ENCODE peak calls at places on chromosomes 6 and 20, in nine cellular contexts. Z is GM06990, B is breast epithelium, P is uterus, J is endothelial cell of umbilical vein, T is adrenal gland, F is mesendoderm, D is keratinocyte, H is GM23248. A is an unnamed sample.

GRCh38 chr20:57260065-57260958 is 6.1 kb downstream of the BMP7 start:
- DNase-seq in Z (no peak), B (no peak), P (no peak), J (no peak), T (peak; percentile 54), F (no peak), D (no peak), H (no peak), A (no peak)

GRCh38 chr6:41470341-41471063 is 75.7 kb upstream of the FOXP4 start:
- DNase-seq in Z (no peak), B (peak; percentile 31), P (peak; percentile 69), J (no peak), T (no peak), F (peak; percentile 81), D (no peak), H (peak; percentile 24), A (peak; percentile 32)

GRCh38 chr6:124742971-124743370 is 219.3 kb upstream of the RNF217 start:
- DNase-seq in Z (no peak), B (no peak), P (no peak), J (no peak), T (no peak), F (no peak), D (no peak), H (no peak), A (no peak)

GRCh38 chr20:62220666-62221568 is 839 bp upstream of the HRH3 start:
- DNase-seq in Z (no peak), B (no peak), P (no peak), J (no peak), T (no peak), F (peak; percentile 27), D (no peak), H (no peak), A (peak; percentile 25)

GRCh38 chr20:36645998-36646397 is at the start of gene SLA2:
- DNase-seq in Z (peak; percentile 33), B (no peak), P (no peak), J (no peak), T (no peak), F (no peak), D (no peak), H (no peak), A (no peak)

GRCh38 chr20:36538026-36538764 is 3.1 kb upstream of the MYL9 start:
- DNase-seq in Z (no peak), B (no peak), P (no peak), J (peak; percentile 86), T (no peak), F (no peak), D (no peak), H (no peak), A (no peak)

GRCh38 chr6:22081709-22082108 is 215.1 kb downstream of the PRL start:
- DNase-seq in Z (peak; percentile 46), B (no peak), P (no peak), J (no peak), T (no peak), F (no peak), D (no peak), H (no peak), A (no peak)

GRCh38 chr6:100719883-100720682 is 161.0 kb downstream of the ASCC3 start:
- DNase-seq in Z (no peak), B (no peak), P (no peak), J (peak; percentile 76), T (no peak), F (peak; percentile 27), D (no peak), H (peak; percentile 48), A (no peak)

GRCh38 chr20:30606990-30607389 is 650.5 kb upstream of the DEFB115 start:
- DNase-seq in Z (no peak), B (no peak), P (no peak), J (no peak), T (no peak), F (no peak), D (no peak), H (no peak), A (no peak)

GRCh38 chr6:75353644-75354043 is 69.1 kb upstream of the TMEM30A start:
- DNase-seq in Z (no peak), B (no peak), P (no peak), J (no peak), T (no peak), F (no peak), D (no peak), H (no peak), A (no peak)

GRCh38 chr6:35341557-35341956 is 801 bp upstream of the PPARD start:
- DNase-seq in Z (no peak), B (no peak), P (no peak), J (no peak), T (peak; percentile 51), F (peak; percentile 59), D (no peak), H (no peak), A (no peak)

GRCh38 chr20:53216478-53216855 is 244.3 kb downstream of the TSHZ2 start:
- DNase-seq in Z (no peak), B (no peak), P (no peak), J (no peak), T (no peak), F (no peak), D (no peak), H (no peak), A (no peak)

GRCh38 chr6:36364669-36365479 is 22.6 kb downstream of the ETV7 start:
- DNase-seq in Z (peak; percentile 71), B (no peak), P (no peak), J (peak; percentile 58), T (no peak), F (no peak), D (no peak), H (no peak), A (peak; percentile 45)

GRCh38 chr6:38483526-38483925 is 156.2 kb downstream of the BTBD9 start:
- DNase-seq in Z (peak; percentile 25), B (no peak), P (no peak), J (no peak), T (no peak), F (no peak), D (no peak), H (no peak), A (no peak)

DNA sequence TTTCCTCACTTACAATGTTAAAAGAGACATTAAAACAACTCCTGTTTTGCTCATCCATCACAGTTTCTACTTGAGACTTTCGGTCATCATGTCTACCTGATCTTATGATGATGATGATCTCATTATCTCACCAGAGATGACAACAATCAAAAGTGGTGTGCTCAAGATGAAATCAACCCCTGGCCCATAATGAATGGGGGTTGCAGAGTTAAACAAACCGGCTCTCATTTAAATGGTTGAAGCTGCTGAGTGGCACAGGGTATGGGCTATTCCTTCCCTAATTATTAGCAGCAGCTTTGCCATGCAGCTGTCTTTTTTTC is 58.1 kb downstream of the GJA10 start:
- DNase-seq in Z (no peak), B (no peak), P (no peak), J (no peak), T (no peak), F (no peak), D (no peak), H (no peak), A (no peak)
- H3K36me3 ChIP-seq in Z (no peaks in the 10 kb centered on the region), B (no peaks in the 10 kb centered on the region), P (no peaks in the 10 kb centered on the region), J (no peaks in the 10 kb centered on the region), T (no peaks in the 10 kb centered on the region), F (no peaks in the 10 kb centered on the region), D (no peaks in the 10 kb centered on the region), H (no peaks in the 10 kb centered on the region), A (no peaks in the 10 kb centered on the region)

DNA sequence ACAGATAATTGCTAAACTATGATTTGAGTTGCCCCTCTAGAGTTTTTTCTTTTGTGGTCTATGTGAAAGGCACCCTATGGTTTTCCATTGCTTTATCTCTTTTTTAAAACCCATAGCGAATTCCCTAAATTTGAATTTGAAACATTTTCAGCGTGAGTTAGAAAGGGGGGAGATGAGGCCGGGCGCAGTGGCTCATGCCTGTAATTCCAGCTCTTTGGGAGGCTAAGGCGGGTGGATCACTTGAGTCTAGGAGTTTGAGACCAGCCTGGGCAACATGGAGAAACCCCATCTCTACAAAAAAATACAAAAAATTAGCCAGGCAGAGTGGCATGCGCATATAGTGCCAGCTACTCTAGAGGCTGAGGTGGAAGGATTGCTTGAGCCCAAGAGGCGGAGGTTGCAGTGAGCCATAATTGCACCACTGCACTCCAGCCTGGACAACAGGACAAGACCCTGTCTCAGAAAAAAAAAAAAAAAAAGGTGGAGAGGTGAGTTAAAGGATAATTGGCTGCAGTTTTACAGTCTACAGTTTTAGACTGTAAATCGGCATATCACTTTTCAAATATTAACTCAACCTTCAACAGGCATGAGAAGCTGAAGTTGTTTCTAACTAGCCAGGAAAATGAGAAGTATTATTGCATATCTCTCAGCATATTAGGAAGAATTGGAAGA is 46.3 kb downstream of the SHLD1 start:
- DNase-seq in Z (no peak), B (no peak), P (no peak), J (no peak), T (peak; percentile 33), F (no peak), D (no peak), H (no peak), A (no peak)
- H3K36me3 ChIP-seq in Z (no peaks in the 10 kb centered on the region), B (no peaks in the 10 kb centered on the region), P (no peaks in the 10 kb centered on the region), J (no peaks in the 10 kb centered on the region), T (no peaks in the 10 kb centered on the region), F (no peaks in the 10 kb centered on the region), D (no peaks in the 10 kb centered on the region), H (no peaks in the 10 kb centered on the region), A (no peaks in the 10 kb centered on the region)

GRCh38 chr20:23368316-23369110 is 6.5 kb downstream of the GZF1 start:
- DNase-seq in Z (no peak), B (no peak), P (no peak), J (no peak), T (no peak), F (no peak), D (no peak), H (peak; percentile 59), A (no peak)

GRCh38 chr20:23367770-23368169 is 5.8 kb downstream of the GZF1 start:
- DNase-seq in Z (no peak), B (no peak), P (no peak), J (no peak), T (no peak), F (no peak), D (peak; percentile 49), H (peak; percentile 55), A (no peak)

GRCh38 chr20:23370274-23370673 is 8.3 kb downstream of the GZF1 start:
- DNase-seq in Z (no peak), B (no peak), P (no peak), J (no peak), T (no peak), F (no peak), D (no peak), H (no peak), A (no peak)

GRCh38 chr20:23370873-23371272 is 8.9 kb downstream of the GZF1 start:
- DNase-seq in Z (no peak), B (no peak), P (no peak), J (no peak), T (no peak), F (no peak), D (no peak), H (no peak), A (no peak)

DNA sequence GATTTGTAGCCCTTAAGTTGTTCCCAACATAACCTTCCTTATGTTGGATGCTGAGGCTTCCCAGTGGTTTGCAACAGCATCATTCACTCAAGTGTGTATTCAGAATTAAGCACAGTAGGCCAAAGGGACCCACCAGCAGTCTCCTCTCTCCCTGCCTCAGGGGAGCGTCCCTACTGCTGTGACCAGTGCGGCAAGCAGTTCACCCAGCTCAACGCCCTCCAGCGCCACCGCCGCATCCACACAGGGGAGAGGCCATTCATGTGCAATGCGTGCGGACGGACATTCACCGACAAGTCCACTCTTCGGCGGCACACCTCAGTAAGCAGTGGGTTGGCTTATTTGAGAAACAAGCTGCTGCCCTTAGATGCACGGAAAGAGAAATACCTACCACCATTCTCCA is 7.4 kb downstream of the GZF1 start:
- DNase-seq in Z (no peak), B (no peak), P (no peak), J (no peak), T (no peak), F (no peak), D (no peak), H (no peak), A (no peak)
- H3K36me3 ChIP-seq in Z (peaks cover 24% of the 10 kb centered on the region), B (no peaks in the 10 kb centered on the region), P (no peaks in the 10 kb centered on the region), J (peaks cover 48% of the 10 kb centered on the region), T (no peaks in the 10 kb centered on the region), F (peaks cover 8% of the 10 kb centered on the region), D (peaks cover 29% of the 10 kb centered on the region), H (peaks cover 23% of the 10 kb centered on the region), A (no peaks in the 10 kb centered on the region)

GRCh38 chr6:149385998-149386646 is 13.9 kb upstream of the SUMO4 start:
- DNase-seq in Z (no peak), B (no peak), P (no peak), J (no peak), T (no peak), F (no peak), D (no peak), H (no peak), A (no peak)
- H3K36me3 ChIP-seq in Z (peaks cover 4% of the 10 kb centered on the region), B (no peaks in the 10 kb centered on the region), P (no peaks in the 10 kb centered on the region), J (no peaks in the 10 kb centered on the region), T (no peaks in the 10 kb centered on the region), F (no peaks in the 10 kb centered on the region), D (peaks cover 5% of the 10 kb centered on the region), H (peaks cover 14% of the 10 kb centered on the region), A (no peaks in the 10 kb centered on the region)